ENCODE peak calls at places on chromosomes 11 and 22, in six cellular contexts. Q, T, H, F, O and C are unnamed samples.

GRCh38 chr11:118138839-118139420 is 13.7 kb downstream of the SCN4B start:
- DNase-seq in O (no peak), H (no peak), Q (no peak), F (no peak), T (no peak), C (no peak)

GRCh38 chr22:39091136-39092081 is 5.6 kb upstream of the APOBEC3H start:
- DNase-seq in O (no peak), F (no peak), Q (no peak), H (no peak), T (no peak), C (no peak)

GRCh38 chr11:10294289-10294953 is 402 bp upstream of the SBF2 start:
- DNase-seq in T (no peak), F (no peak), O (no peak), H (peak; percentile 88), Q (no peak), C (peak; percentile 38)

GRCh38 chr11:116336540-116336939 is 436.2 kb downstream of the BUD13 start:
- DNase-seq in Q (no peak), F (no peak), H (no peak), O (no peak), T (peak; percentile 27), C (no peak)

GRCh38 chr11:45091563-45092392 is 54.7 kb upstream of the PRDM11 start:
- DNase-seq in Q (no peak), H (peak; percentile 70), O (no peak), T (no peak), F (no peak), C (no peak)

GRCh38 chr11:19769820-19770219 is 57.2 kb downstream of the NAV2 start:
- DNase-seq in O (no peak), Q (no peak), T (no peak), H (peak; percentile 88), F (no peak), C (peak; percentile 53)

GRCh38 chr11:61912530-61912898 is 4.9 kb downstream of the RAB3IL1 start:
- DNase-seq in O (no peak), H (no peak), Q (no peak), F (no peak), T (no peak), C (no peak)

GRCh38 chr11:280762-281485 is 2.7 kb downstream of the NLRP6 start:
- DNase-seq in H (no peak), Q (no peak), F (no peak), O (peak; percentile 73), T (no peak), C (no peak)

GRCh38 chr22:33984211-33984610 is 63.9 kb upstream of the LARGE1 start:
- DNase-seq in Q (no peak), O (no peak), T (no peak), H (no peak), F (no peak), C (no peak)

GRCh38 chr11:18312663-18313420 is 9.1 kb downstream of the HPS5 start:
- DNase-seq in T (no peak), Q (no peak), F (no peak), H (no peak), O (no peak), C (peak; percentile 46)

GRCh38 chr11:96000064-96000463 is 76.2 kb upstream of the MTMR2 start:
- DNase-seq in T (no peak), O (no peak), Q (no peak), H (peak; percentile 66), F (no peak), C (no peak)

GRCh38 chr11:69213964-69214363 is 58.2 kb downstream of the SMIM38 start:
- DNase-seq in Q (no peak), O (peak; percentile 36), T (no peak), F (no peak), H (no peak), C (no peak)

GRCh38 chr11:19088791-19089190 is 28.2 kb upstream of the ZDHHC13 start:
- DNase-seq in Q (no peak), F (no peak), O (no peak), T (no peak), H (no peak), C (no peak)

GRCh38 chr11:67054851-67055523 is 1.7 kb upstream of the RHOD start:
- DNase-seq in T (no peak), H (peak; percentile 81), Q (peak; percentile 67), F (no peak), O (peak; percentile 69), C (peak; percentile 84)

GRCh38 chr11:19076744-19077589 is 16.4 kb upstream of the MRGPRX2 start:
- DNase-seq in H (peak; percentile 30), T (peak; percentile 49), O (peak; percentile 86), F (peak; percentile 4), Q (peak; percentile 19), C (peak; percentile 47)

GRCh38 chr11:15660496-15660895 is 545.8 kb downstream of the INSC start:
- DNase-seq in F (no peak), T (no peak), O (no peak), Q (no peak), H (no peak), C (no peak)

GRCh38 chr11:27233654-27234042 is 129.4 kb downstream of the CCDC34 start:
- DNase-seq in F (no peak), O (no peak), Q (no peak), H (no peak), T (peak; percentile 81), C (no peak)

GRCh38 chr11:130634186-130634585 is 185.7 kb downstream of the ADAMTS15 start:
- DNase-seq in O (no peak), F (no peak), Q (no peak), T (no peak), H (no peak), C (no peak)

GRCh38 chr11:85406316-85406715 is 220.8 kb downstream of the DLG2 start:
- DNase-seq in O (no peak), F (no peak), H (no peak), Q (no peak), T (no peak), C (no peak)

GRCh38 chr22:17477401-17477833 is 85.9 kb upstream of the SLC25A18 start:
- DNase-seq in H (peak; percentile 82), O (no peak), Q (no peak), F (no peak), T (peak; percentile 31), C (no peak)

GRCh38 chr11:86230921-86231320 is 13.6 kb upstream of the EED start:
- DNase-seq in H (no peak), F (no peak), O (no peak), Q (no peak), T (no peak), C (peak; percentile 25)

GRCh38 chr11:134751161-134751560 is 339.1 kb upstream of the B3GAT1 start:
- DNase-seq in O (peak; percentile 10), T (no peak), H (no peak), F (no peak), Q (no peak), C (no peak)

GRCh38 chr22:36384766-36385400 is 2.9 kb downstream of the MYH9 start:
- DNase-seq in F (no peak), T (no peak), H (peak; percentile 60), Q (no peak), O (no peak), C (no peak)

GRCh38 chr22:35518781-35519180 is 21.9 kb upstream of the RASD2 start:
- DNase-seq in H (no peak), Q (peak; percentile 58), F (no peak), T (no peak), O (no peak), C (no peak)

GRCh38 chr11:69664103-69664775 is 10.9 kb downstream of the LTO1 start:
- DNase-seq in Q (no peak), H (no peak), O (no peak), T (no peak), F (no peak), C (no peak)

GRCh38 chr11:126355926-126356897 is 726 bp downstream of the ST3GAL4 start:
- DNase-seq in O (no peak), F (no peak), T (no peak), H (no peak), Q (peak; percentile 92), C (peak; percentile 55)

GRCh38 chr22:38412435-38413084 is 42.4 kb downstream of the KCNJ4 start:
- DNase-seq in O (peak; percentile 89), F (no peak), Q (no peak), T (no peak), H (no peak), C (no peak)

GRCh38 chr22:29580200-29580810 is 608 bp downstream of the NIPSNAP1 start:
- DNase-seq in O (peak; percentile 60), T (no peak), H (no peak), F (no peak), Q (no peak), C (no peak)

GRCh38 chr11:123773959-123774358 is 19.6 kb upstream of the OR6X1 start:
- DNase-seq in H (no peak), T (no peak), Q (no peak), F (no peak), O (no peak), C (no peak)

GRCh38 chr11:1881442-1882264 is 10.0 kb downstream of the PRR33 start:
- DNase-seq in F (no peak), O (peak; percentile 54), H (no peak), T (no peak), Q (no peak), C (no peak)

GRCh38 chr11:35951659-35952058 is 7.8 kb downstream of the LDLRAD3 start:
- DNase-seq in H (peak; percentile 9), T (peak; percentile 18), F (peak; percentile 20), Q (no peak), O (no peak), C (no peak)